ENCODE peak calls at places on chromosomes 4 and X, in four cellular contexts. G, F, N and I are unnamed samples.

GRCh38 chr4:146379744-146380143 is 142.0 kb downstream of the SLC10A7 start:
- DNase-seq in G (peak), F (no peak), N (no peak), I (no peak)

GRCh38 chrX:133574716-133575115 is 159.4 kb upstream of the GPC4 start:
- DNase-seq in G (no peak), F (no peak), N (no peak), I (no peak)

GRCh38 chr4:126899382-126899801 is 733.4 kb upstream of the INTU start:
- DNase-seq in G (peak), F (no peak), N (no peak), I (no peak)

GRCh38 chr4:105433421-105433820 is 40.4 kb downstream of the PPA2 start:
- DNase-seq in G (no peak), F (no peak), N (no peak), I (no peak)

GRCh38 chrX:10048076-10048475 is 80.9 kb downstream of the CLDN34 start:
- DNase-seq in G (no peak), F (no peak), N (no peak), I (peak)

GRCh38 chrX:16712116-16712824 is at the start of gene CTPS2:
- DNase-seq in G (peak), F (peak), N (peak), I (peak)

GRCh38 chr4:109648266-109648996 is 54.8 kb downstream of the CASP6 start:
- DNase-seq in G (no peak), F (no peak), N (no peak), I (no peak)

GRCh38 chr4:53963786-53964185 is 100.6 kb downstream of the CHIC2 start:
- DNase-seq in G (no peak), F (no peak), N (no peak), I (no peak)

GRCh38 chr4:80926446-80926845 is 104.1 kb upstream of the BMP3 start:
- DNase-seq in G (peak), F (no peak), N (no peak), I (no peak)

GRCh38 chr4:86595426-86595805 is 1.3 kb downstream of the PTPN13 start:
- DNase-seq in G (peak), F (no peak), N (no peak), I (no peak)

GRCh38 chrX:39827959-39828358 is 269.8 kb downstream of the BCOR start:
- DNase-seq in G (no peak), F (no peak), N (no peak), I (no peak)

GRCh38 chr4:90185416-90185815 is 58.2 kb downstream of the CCSER1 start:
- DNase-seq in G (no peak), F (no peak), N (no peak), I (no peak)

GRCh38 chr4:72569719-72570235 is 756 bp upstream of the ADAMTS3 start:
- DNase-seq in G (peak), F (no peak), N (no peak), I (no peak)

GRCh38 chrX:40727599-40728252 is 7.6 kb downstream of the MED14 start:
- DNase-seq in G (no peak), F (no peak), N (no peak), I (no peak)

GRCh38 chrX:153952373-153953026 is 8.1 kb upstream of the RENBP start:
- DNase-seq in G (no peak), F (no peak), N (no peak), I (no peak)

GRCh38 chr4:189385098-189385497 is 555.6 kb upstream of the FRG1 start:
- DNase-seq in G (no peak), F (no peak), N (no peak), I (no peak)

GRCh38 chrX:134023851-134024281 is 38.5 kb upstream of the GPC3 start:
- DNase-seq in G (no peak), F (no peak), N (no peak), I (no peak)

GRCh38 chr4:151709071-151709470 is 51.7 kb downstream of the GATB start:
- DNase-seq in G (no peak), F (no peak), N (no peak), I (no peak)
- H2BK5ac ChIP-seq in G (no peak), F (no peak), N (no peak), I (no peak)

GRCh38 chr4:8577972-8578371 is 2.2 kb upstream of the GPR78 start:
- DNase-seq in G (no peak), F (no peak), N (no peak), I (no peak)

GRCh38 chr4:8577046-8577445 is 3.1 kb upstream of the GPR78 start:
- DNase-seq in G (no peak), F (no peak), N (no peak), I (no peak)

GRCh38 chr4:8573266-8573665 is 6.9 kb upstream of the GPR78 start:
- DNase-seq in G (no peak), F (no peak), N (no peak), I (no peak)

GRCh38 chr4:8574796-8575370 is 5.3 kb upstream of the GPR78 start:
- DNase-seq in G (no peak), F (no peak), N (no peak), I (no peak)

GRCh38 chr4:8575457-8575856 is 4.7 kb upstream of the GPR78 start:
- DNase-seq in G (no peak), F (no peak), N (no peak), I (no peak)
- H4K91ac ChIP-seq in G (no peak), F (no peak), N (no peak), I (no peak)

GRCh38 chr4:168677879-168678278 is 181.0 kb downstream of the PALLD start:
- DNase-seq in G (no peak), F (no peak), N (no peak), I (no peak)

GRCh38 chr4:168673476-168673875 is 176.6 kb downstream of the PALLD start:
- DNase-seq in G (no peak), F (no peak), N (no peak), I (no peak)

GRCh38 chr4:168677063-168677462 is 180.2 kb downstream of the PALLD start:
- DNase-seq in G (no peak), F (no peak), N (no peak), I (no peak)

GRCh38 chr4:168674869-168675268 is 178.0 kb downstream of the PALLD start:
- DNase-seq in G (peak), F (no peak), N (no peak), I (no peak)

DNA sequence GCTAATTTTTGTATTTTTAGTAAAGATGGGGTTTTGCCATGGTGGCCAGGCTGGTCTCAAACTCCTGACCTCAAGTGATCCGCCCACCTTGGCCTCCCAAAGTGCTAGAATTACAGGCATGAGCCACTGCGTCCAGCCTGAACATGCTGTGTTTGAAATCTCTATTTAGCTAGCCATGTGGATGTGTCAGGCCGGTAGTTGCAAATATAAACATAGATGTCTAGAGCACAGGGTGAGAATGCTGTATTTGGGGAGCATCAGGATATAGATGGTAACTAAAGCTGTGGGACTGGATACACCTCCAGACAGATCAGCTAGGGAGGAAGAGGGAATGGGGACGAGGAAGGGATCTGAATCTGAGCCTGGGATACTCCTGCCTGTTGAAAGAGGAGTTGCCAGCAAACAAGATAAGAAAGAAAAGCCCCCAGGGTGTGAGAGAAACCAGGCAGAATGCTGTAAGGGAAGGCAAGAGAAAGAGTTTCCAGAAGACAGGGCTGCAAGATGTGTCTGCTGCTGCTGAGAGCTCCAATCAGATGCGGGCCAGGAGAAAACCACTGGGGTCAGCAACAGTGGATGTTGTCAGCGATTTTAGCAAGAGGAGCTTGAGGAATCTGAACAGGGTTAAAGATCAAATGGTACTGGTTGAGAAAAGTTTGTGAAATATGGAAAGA is 177.4 kb downstream of the PALLD start:
- DNase-seq in G (peak), F (no peak), N (no peak), I (no peak)
- H4K8ac ChIP-seq in G (no peak), F (no peak), N (no peak), I (no peak)

GRCh38 chr4:158811704-158812103 is 42.9 kb downstream of the FNIP2 start:
- DNase-seq in G (no peak), F (no peak), N (no peak), I (no peak)
- H2BK5ac ChIP-seq in G (no peak), F (no peak), N (no peak), I (no peak)

GRCh38 chr4:74413265-74413664 is 31.7 kb upstream of the AREG start:
- DNase-seq in G (no peak), F (no peak), N (no peak), I (no peak)
- H4K91ac ChIP-seq in G (no peak), F (no peak), N (no peak), I (no peak)

DNA sequence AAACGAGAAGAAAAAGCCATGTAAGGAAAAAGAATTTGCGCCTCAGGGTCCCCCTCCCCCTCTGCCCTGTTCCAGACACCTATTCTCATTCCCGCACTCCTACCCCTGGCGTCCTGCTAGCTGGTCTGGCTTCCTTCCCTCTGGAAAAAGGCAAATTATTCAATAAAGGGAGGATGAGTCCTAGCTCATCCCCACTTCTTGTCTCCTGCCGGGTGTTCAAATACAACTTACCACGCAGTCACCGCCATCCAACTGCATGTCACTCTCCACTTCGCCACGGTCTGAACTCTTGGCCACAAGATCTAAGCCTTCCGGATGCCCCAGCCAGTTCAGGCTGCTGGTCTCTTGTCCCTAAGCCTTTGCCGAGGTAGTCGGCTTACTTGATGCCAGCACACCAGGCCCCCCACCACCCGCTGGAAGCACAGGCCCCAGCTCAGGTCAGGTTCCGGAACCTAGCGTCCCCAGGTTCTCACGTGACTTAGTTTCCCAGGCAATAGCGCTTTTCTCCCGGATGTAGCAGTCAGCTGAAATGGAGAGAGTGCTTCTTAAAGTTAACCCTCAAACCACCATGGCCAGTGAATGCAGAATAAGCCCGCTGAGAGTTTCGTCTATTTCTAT is 209.6 kb upstream of the SPIN4 start:
- DNase-seq in G (peak), F (peak), N (peak), I (peak)
- H4K8ac ChIP-seq in G (peak), F (peak), N (no peak), I (no peak)

GRCh38 chr4:101037249-101037648 is 310.1 kb downstream of the PPP3CA start:
- DNase-seq in G (no peak), F (no peak), N (no peak), I (no peak)
- H2BK5ac ChIP-seq in G (no peak), F (no peak), N (no peak), I (no peak)